ENCODE peak calls at places on chromosomes 2 and 18, in five cellular contexts. T is NB4, O is A673, Q is HFF-Myc, V is GM13977. I is an unnamed sample.

GRCh38 chr2:240254337-240255164 is 114.1 kb upstream of the OTOS start:
- DNase-seq in V (no peak), Q (no peak), T (no peak), O (no peak), I (no peak)

GRCh38 chr2:1698188-1698945 is 45.9 kb downstream of the PXDN start:
- DNase-seq in Q (no peak), T (no peak), V (no peak), O (no peak), I (no peak)

GRCh38 chr2:221596192-221596591 is 24.1 kb upstream of the EPHA4 start:
- DNase-seq in O (peak; percentile 38), T (no peak), Q (peak; percentile 52), V (no peak), I (no peak)

GRCh38 chr2:128468186-128468585 is 149.5 kb upstream of the HS6ST1 start:
- DNase-seq in T (no peak), O (no peak), Q (no peak), V (no peak), I (peak; percentile 7)

GRCh38 chr2:151438506-151438905 is 28.8 kb downstream of the RIF1 start:
- DNase-seq in Q (no peak), V (no peak), O (no peak), T (no peak), I (no peak)

GRCh38 chr2:28681216-28681981 is 70.2 kb upstream of the PPP1CB start:
- DNase-seq in O (no peak), V (peak; percentile 82), T (no peak), Q (no peak), I (peak; percentile 58)

GRCh38 chr18:10140928-10141327 is 227.1 kb downstream of the VAPA start:
- DNase-seq in O (no peak), Q (peak; percentile 72), V (no peak), T (peak; percentile 26), I (no peak)

GRCh38 chr18:42839408-42839807 is 276.1 kb downstream of the RIT2 start:
- DNase-seq in V (no peak), Q (no peak), T (no peak), O (peak; percentile 0), I (no peak)

GRCh38 chr18:63683890-63684289 is 18.9 kb upstream of the SERPINB11 start:
- DNase-seq in Q (no peak), V (no peak), T (no peak), O (no peak), I (no peak)

GRCh38 chr18:34871435-34871834 is 161.3 kb downstream of the DTNA start:
- DNase-seq in O (peak; percentile 4), V (no peak), T (no peak), Q (no peak), I (no peak)

GRCh38 chr18:7117390-7118355 is at the start of gene LAMA1:
- DNase-seq in O (no peak), T (no peak), V (no peak), Q (no peak), I (no peak)

GRCh38 chr18:11989966-11990380 is 8.7 kb downstream of the IMPA2 start:
- DNase-seq in V (no peak), T (no peak), O (no peak), Q (no peak), I (no peak)

GRCh38 chr2:162929571-162929970 is 91.0 kb upstream of the KCNH7 start:
- DNase-seq in V (no peak), T (no peak), O (peak; percentile 26), Q (no peak), I (no peak)

GRCh38 chr18:24736686-24737085 is 276.2 kb downstream of the HRH4 start:
- DNase-seq in T (no peak), V (no peak), O (no peak), Q (no peak), I (no peak)

GRCh38 chr2:42567806-42568429 is 514 bp upstream of the MTA3 start:
- DNase-seq in T (peak; percentile 66), O (peak; percentile 82), Q (no peak), V (peak; percentile 76), I (no peak)

GRCh38 chr2:10668402-10669012 is 21.3 kb downstream of the NOL10 start:
- DNase-seq in T (peak; percentile 82), Q (peak; percentile 40), O (peak; percentile 78), V (peak; percentile 33), I (no peak)

GRCh38 chr2:62197017-62197586 is 1.2 kb downstream of the B3GNT2 start:
- DNase-seq in T (peak; percentile 68), Q (no peak), V (peak; percentile 45), O (no peak), I (peak; percentile 35)

GRCh38 chr2:98903064-98903355 is 33.0 kb downstream of the CRACDL start:
- DNase-seq in V (no peak), O (no peak), T (no peak), Q (no peak), I (no peak)

GRCh38 chr2:101688266-101688665 is 9.2 kb upstream of the MAP4K4 start:
- DNase-seq in O (no peak), T (peak; percentile 49), Q (no peak), V (no peak), I (no peak)

GRCh38 chr2:232903989-232904388 is 33.9 kb downstream of the SNORC start:
- DNase-seq in V (no peak), T (no peak), Q (no peak), O (no peak), I (no peak)

GRCh38 chr2:20592106-20593071 is 58.5 kb downstream of the HS1BP3 start:
- DNase-seq in T (peak; percentile 87), V (no peak), O (no peak), Q (no peak), I (no peak)

GRCh38 chr18:66616523-66616983 is 12.7 kb upstream of the CDH19 start:
- DNase-seq in V (peak; percentile 7), T (peak; percentile 37), Q (no peak), O (peak; percentile 59), I (no peak)
- TF ChIP-seq CTCF in V (peak; percentile 58), T (peak; percentile 64), Q (peak; percentile 6), O (peak; percentile 85), I (no peak)

DNA sequence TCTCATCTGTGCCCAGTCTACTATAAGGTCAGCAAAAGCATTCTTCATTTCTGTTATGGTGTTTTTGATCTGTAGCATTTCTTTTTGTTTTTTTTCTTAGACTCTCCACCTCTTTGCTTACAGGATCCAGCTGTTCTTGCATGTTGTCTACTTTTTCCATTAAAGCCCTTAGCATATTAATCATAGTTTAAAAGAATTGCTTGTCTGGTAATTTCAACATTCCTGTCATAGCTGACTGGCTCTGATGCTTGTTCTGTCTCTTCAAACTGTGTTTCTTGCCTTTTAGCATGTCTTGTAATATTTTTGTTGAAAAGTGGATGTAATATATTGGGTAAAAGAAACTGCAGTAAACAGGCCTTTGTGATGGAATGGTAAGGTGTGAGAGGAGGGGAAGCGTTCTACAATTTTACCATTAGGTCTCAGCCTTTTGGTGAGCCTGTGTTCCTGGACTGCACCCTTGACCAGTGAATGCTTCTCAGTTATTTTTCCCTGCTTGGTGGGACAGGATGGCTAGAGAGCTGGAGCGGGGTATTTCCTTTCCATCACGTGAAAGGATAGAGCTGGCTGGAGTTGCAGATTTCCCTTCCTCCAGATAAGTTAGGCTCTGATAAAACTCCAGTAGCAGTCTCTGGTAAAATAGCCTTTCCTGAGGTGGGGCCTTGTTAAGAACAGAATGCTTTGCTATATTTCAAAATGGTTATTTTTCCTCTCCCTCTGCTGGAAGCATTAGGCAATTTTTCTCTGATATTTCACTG is 65.4 kb downstream of the PLA2R1 start:
- DNase-seq in Q (no peak), O (no peak), V (no peak), T (no peak), I (no peak)
- TF ChIP-seq CTCF in Q (no peak), O (no peak), V (no peak), T (no peak), I (no peak)

GRCh38 chr2:23618265-23618664 is 233.3 kb downstream of the KLHL29 start:
- DNase-seq in V (no peak), T (no peak), Q (no peak), O (no peak), I (no peak)

GRCh38 chr2:23618696-23619530 is 233.9 kb downstream of the KLHL29 start:
- DNase-seq in O (no peak), V (no peak), Q (no peak), T (no peak), I (no peak)

GRCh38 chr2:23617817-23618216 is 232.8 kb downstream of the KLHL29 start:
- DNase-seq in T (no peak), V (no peak), O (no peak), Q (no peak), I (no peak)

GRCh38 chr2:23616630-23617029 is 231.7 kb downstream of the KLHL29 start:
- DNase-seq in T (no peak), O (no peak), Q (no peak), V (no peak), I (no peak)

DNA sequence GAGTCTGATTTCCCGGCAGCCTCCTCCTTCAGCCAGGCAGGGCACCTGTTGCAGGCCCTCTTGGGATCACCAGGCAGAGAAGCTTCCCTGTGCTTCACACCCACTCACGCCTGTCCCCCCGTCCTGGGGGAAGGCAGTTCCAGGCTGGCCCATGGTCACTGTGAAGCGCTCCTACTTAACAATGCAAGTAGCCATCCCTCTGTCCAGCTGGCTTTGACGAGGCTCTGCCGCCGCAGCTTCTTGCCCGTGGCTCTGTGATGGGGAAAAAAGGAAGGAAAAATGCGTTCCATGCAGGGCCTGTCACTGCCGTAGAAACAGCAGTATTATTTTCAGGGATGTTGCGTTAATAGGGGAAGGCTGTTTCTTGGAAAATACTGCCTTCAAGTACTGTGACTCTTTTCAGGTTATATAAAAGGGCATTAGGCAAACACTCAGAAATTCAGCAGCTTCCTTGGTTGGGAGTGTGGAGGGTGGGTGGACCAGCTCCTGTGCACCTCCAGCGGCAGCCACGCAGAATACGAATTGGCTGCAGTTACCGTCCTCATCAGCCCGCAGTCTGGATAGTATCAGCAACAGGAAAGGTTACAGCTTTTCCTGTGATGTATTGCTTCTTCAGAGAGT is 232.3 kb downstream of the KLHL29 start:
- DNase-seq in O (no peak), Q (no peak), T (no peak), V (no peak), I (no peak)
- TF ChIP-seq CTCF in O (no peak), Q (peak; percentile 47), T (no peak), V (no peak), I (no peak)

DNA sequence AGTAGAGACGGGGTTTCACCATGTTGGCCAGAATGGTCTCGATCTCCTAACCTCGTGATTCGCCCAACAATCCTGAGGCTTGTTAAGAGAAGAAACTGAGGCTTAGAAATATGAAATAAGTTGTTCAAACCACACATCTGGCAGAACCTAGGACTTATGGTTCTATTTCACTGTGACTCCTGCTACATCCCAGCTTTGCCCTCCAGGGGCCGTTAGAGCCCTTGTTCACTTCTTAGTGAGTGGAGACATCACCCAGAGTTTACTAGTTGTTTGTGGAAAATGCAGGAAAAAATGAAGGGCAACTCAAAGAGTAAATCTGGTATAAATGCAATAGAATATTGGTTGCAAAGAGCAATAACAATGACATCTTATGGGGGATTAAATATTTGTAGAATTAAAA is 43.9 kb downstream of the MARCHF4 start:
- DNase-seq in V (no peak), O (peak; percentile 45), Q (no peak), T (no peak), I (no peak)
- TF ChIP-seq CTCF in V (no peak), O (peak; percentile 53), Q (peak; percentile 55), T (peak; percentile 26), I (no peak)

DNA sequence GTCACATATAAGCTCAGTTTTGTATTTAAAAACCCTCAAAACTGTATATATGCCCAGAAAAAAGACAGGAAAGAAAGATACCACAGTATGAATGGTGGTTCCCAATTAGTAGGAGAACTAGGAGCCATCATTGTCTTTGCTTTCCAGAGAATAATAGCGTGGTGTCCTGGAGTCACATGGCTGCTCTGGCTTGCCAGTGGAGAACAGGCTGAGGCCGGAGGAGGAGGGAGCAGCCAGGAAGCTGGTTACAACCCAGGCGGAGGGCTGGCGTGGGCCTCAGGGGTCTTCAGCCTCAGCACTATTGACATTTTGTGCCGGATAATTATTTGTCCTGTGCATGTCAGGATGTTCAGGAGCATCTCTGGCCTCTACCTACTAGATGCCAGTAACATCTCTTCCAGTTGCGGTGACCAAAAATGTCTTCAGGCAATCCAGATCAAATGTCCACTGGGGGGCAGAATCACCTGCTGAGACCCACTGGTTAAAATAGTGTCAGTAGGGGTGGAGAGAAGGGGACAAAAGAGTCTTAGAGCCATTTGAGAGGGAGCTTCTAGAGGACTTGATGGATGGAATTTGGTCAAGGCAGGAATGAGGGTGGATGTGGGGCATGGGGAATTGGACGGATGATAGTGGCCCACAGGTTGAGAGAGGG is 144.8 kb downstream of the AGAP1 start:
- DNase-seq in O (no peak), Q (no peak), V (no peak), T (peak; percentile 37), I (no peak)
- TF ChIP-seq CTCF in O (no peak), Q (peak; percentile 18), V (no peak), T (peak; percentile 49), I (no peak)